ENCODE peak calls at places on chromosomes 1 and 21, in ten cellular contexts. One of them, this sample, is unnamed.

GRCh38 chr1:97202981-97203380 is 481.4 kb downstream of the PTBP2 start:
- DNase-seq in AG08395: no peak
- DNase-seq in GM06990: no peak
- DNase-seq in CD4-positive, alpha-beta memory T cell: no peak
- DNase-seq in DMS79 treated with DMSO at 0.1 percent for 48 hours: no peak
- DNase-seq in Daoy: no peak
- DNase-seq in activated CD4-positive, alpha-beta T cell treated with anti-CD3 and anti-CD28 coated beads, Interleukin-2, amount 50 U/mL, for 4 hours: no peak
- DNase-seq in stimulated activated CD4-positive, alpha-beta T cell treated with anti-CD3 and anti-CD28 coated beads, Interleukin-2, amount 100 ng/mL, for 24 hours: no peak
- DNase-seq in NCI-H187: no peak
- DNase-seq in activated CD8-positive, alpha-beta memory T cell treated with anti-CD3 and anti-CD28 coated beads, Interleukin-2, amount 50 U/mL, for 4 hours: no peak
- DNase-seq in this sample: no peak

GRCh38 chr1:30166194-30166593 is 557.2 kb downstream of the MATN1 start:
- DNase-seq in AG08395: no peak
- DNase-seq in CD4-positive, alpha-beta memory T cell: no peak
- DNase-seq in DMS79 treated with DMSO at 0.1 percent for 48 hours: no peak
- DNase-seq in GM06990: no peak
- DNase-seq in NCI-H187: no peak
- DNase-seq in Daoy: no peak
- DNase-seq in activated CD8-positive, alpha-beta memory T cell treated with anti-CD3 and anti-CD28 coated beads, Interleukin-2, amount 50 U/mL, for 4 hours: no peak
- DNase-seq in stimulated activated CD4-positive, alpha-beta T cell treated with anti-CD3 and anti-CD28 coated beads, Interleukin-2, amount 100 ng/mL, for 24 hours: no peak
- DNase-seq in activated CD4-positive, alpha-beta T cell treated with anti-CD3 and anti-CD28 coated beads, Interleukin-2, amount 50 U/mL, for 4 hours: no peak
- DNase-seq in this sample: no peak

GRCh38 chr1:21021311-21021710 is 155.4 kb downstream of the EIF4G3 start:
- DNase-seq in Daoy: no peak
- DNase-seq in GM06990: no peak
- DNase-seq in DMS79 treated with DMSO at 0.1 percent for 48 hours: no peak
- DNase-seq in NCI-H187: no peak
- DNase-seq in AG08395: no peak
- DNase-seq in stimulated activated CD4-positive, alpha-beta T cell treated with anti-CD3 and anti-CD28 coated beads, Interleukin-2, amount 100 ng/mL, for 24 hours: no peak
- DNase-seq in CD4-positive, alpha-beta memory T cell: no peak
- DNase-seq in activated CD4-positive, alpha-beta T cell treated with anti-CD3 and anti-CD28 coated beads, Interleukin-2, amount 50 U/mL, for 4 hours: no peak
- DNase-seq in activated CD8-positive, alpha-beta memory T cell treated with anti-CD3 and anti-CD28 coated beads, Interleukin-2, amount 50 U/mL, for 4 hours: no peak
- DNase-seq in this sample: no peak

GRCh38 chr1:220748091-220748934 is at the start of gene MTARC2:
- DNase-seq in activated CD8-positive, alpha-beta memory T cell treated with anti-CD3 and anti-CD28 coated beads, Interleukin-2, amount 50 U/mL, for 4 hours: no peak
- DNase-seq in Daoy: peak
- DNase-seq in CD4-positive, alpha-beta memory T cell: no peak
- DNase-seq in stimulated activated CD4-positive, alpha-beta T cell treated with anti-CD3 and anti-CD28 coated beads, Interleukin-2, amount 100 ng/mL, for 24 hours: peak
- DNase-seq in GM06990: peak
- DNase-seq in DMS79 treated with DMSO at 0.1 percent for 48 hours: peak
- DNase-seq in AG08395: peak
- DNase-seq in activated CD4-positive, alpha-beta T cell treated with anti-CD3 and anti-CD28 coated beads, Interleukin-2, amount 50 U/mL, for 4 hours: no peak
- DNase-seq in NCI-H187: no peak
- DNase-seq in this sample: no peak

GRCh38 chr21:38819051-38819718 is 13.5 kb downstream of the ETS2 start:
- DNase-seq in AG08395: no peak
- DNase-seq in DMS79 treated with DMSO at 0.1 percent for 48 hours: no peak
- DNase-seq in Daoy: no peak
- DNase-seq in GM06990: no peak
- DNase-seq in activated CD4-positive, alpha-beta T cell treated with anti-CD3 and anti-CD28 coated beads, Interleukin-2, amount 50 U/mL, for 4 hours: no peak
- DNase-seq in activated CD8-positive, alpha-beta memory T cell treated with anti-CD3 and anti-CD28 coated beads, Interleukin-2, amount 50 U/mL, for 4 hours: no peak
- DNase-seq in CD4-positive, alpha-beta memory T cell: no peak
- DNase-seq in NCI-H187: no peak
- DNase-seq in stimulated activated CD4-positive, alpha-beta T cell treated with anti-CD3 and anti-CD28 coated beads, Interleukin-2, amount 100 ng/mL, for 24 hours: no peak
- DNase-seq in this sample: no peak

GRCh38 chr1:98046031-98046641 is 125.3 kb upstream of the DPYD start:
- DNase-seq in Daoy: peak
- DNase-seq in NCI-H187: no peak
- DNase-seq in activated CD4-positive, alpha-beta T cell treated with anti-CD3 and anti-CD28 coated beads, Interleukin-2, amount 50 U/mL, for 4 hours: no peak
- DNase-seq in GM06990: no peak
- DNase-seq in stimulated activated CD4-positive, alpha-beta T cell treated with anti-CD3 and anti-CD28 coated beads, Interleukin-2, amount 100 ng/mL, for 24 hours: peak
- DNase-seq in activated CD8-positive, alpha-beta memory T cell treated with anti-CD3 and anti-CD28 coated beads, Interleukin-2, amount 50 U/mL, for 4 hours: no peak
- DNase-seq in DMS79 treated with DMSO at 0.1 percent for 48 hours: no peak
- DNase-seq in CD4-positive, alpha-beta memory T cell: peak
- DNase-seq in AG08395: peak
- DNase-seq in this sample: no peak

GRCh38 chr1:96365596-96365995 is 356.0 kb upstream of the PTBP2 start:
- DNase-seq in stimulated activated CD4-positive, alpha-beta T cell treated with anti-CD3 and anti-CD28 coated beads, Interleukin-2, amount 100 ng/mL, for 24 hours: no peak
- DNase-seq in GM06990: no peak
- DNase-seq in CD4-positive, alpha-beta memory T cell: no peak
- DNase-seq in activated CD4-positive, alpha-beta T cell treated with anti-CD3 and anti-CD28 coated beads, Interleukin-2, amount 50 U/mL, for 4 hours: no peak
- DNase-seq in AG08395: no peak
- DNase-seq in NCI-H187: no peak
- DNase-seq in Daoy: peak
- DNase-seq in activated CD8-positive, alpha-beta memory T cell treated with anti-CD3 and anti-CD28 coated beads, Interleukin-2, amount 50 U/mL, for 4 hours: no peak
- DNase-seq in DMS79 treated with DMSO at 0.1 percent for 48 hours: no peak
- DNase-seq in this sample: no peak

GRCh38 chr1:236425031-236425663 is 31.1 kb downstream of the EDARADD start:
- DNase-seq in CD4-positive, alpha-beta memory T cell: no peak
- DNase-seq in Daoy: no peak
- DNase-seq in GM06990: peak
- DNase-seq in DMS79 treated with DMSO at 0.1 percent for 48 hours: no peak
- DNase-seq in activated CD8-positive, alpha-beta memory T cell treated with anti-CD3 and anti-CD28 coated beads, Interleukin-2, amount 50 U/mL, for 4 hours: no peak
- DNase-seq in NCI-H187: no peak
- DNase-seq in activated CD4-positive, alpha-beta T cell treated with anti-CD3 and anti-CD28 coated beads, Interleukin-2, amount 50 U/mL, for 4 hours: no peak
- DNase-seq in stimulated activated CD4-positive, alpha-beta T cell treated with anti-CD3 and anti-CD28 coated beads, Interleukin-2, amount 100 ng/mL, for 24 hours: peak
- DNase-seq in AG08395: no peak
- DNase-seq in this sample: peak

GRCh38 chr1:20154306-20154831 is 15.2 kb downstream of the PLA2G2F start:
- DNase-seq in activated CD4-positive, alpha-beta T cell treated with anti-CD3 and anti-CD28 coated beads, Interleukin-2, amount 50 U/mL, for 4 hours: no peak
- DNase-seq in NCI-H187: no peak
- DNase-seq in DMS79 treated with DMSO at 0.1 percent for 48 hours: no peak
- DNase-seq in GM06990: no peak
- DNase-seq in Daoy: no peak
- DNase-seq in stimulated activated CD4-positive, alpha-beta T cell treated with anti-CD3 and anti-CD28 coated beads, Interleukin-2, amount 100 ng/mL, for 24 hours: no peak
- DNase-seq in activated CD8-positive, alpha-beta memory T cell treated with anti-CD3 and anti-CD28 coated beads, Interleukin-2, amount 50 U/mL, for 4 hours: no peak
- DNase-seq in CD4-positive, alpha-beta memory T cell: no peak
- DNase-seq in AG08395: no peak
- DNase-seq in this sample: no peak

GRCh38 chr1:23791434-23792047 is 596 bp downstream of the LYPLA2 start:
- DNase-seq in GM06990: no peak
- DNase-seq in CD4-positive, alpha-beta memory T cell: no peak
- DNase-seq in AG08395: no peak
- DNase-seq in activated CD8-positive, alpha-beta memory T cell treated with anti-CD3 and anti-CD28 coated beads, Interleukin-2, amount 50 U/mL, for 4 hours: no peak
- DNase-seq in DMS79 treated with DMSO at 0.1 percent for 48 hours: peak
- DNase-seq in activated CD4-positive, alpha-beta T cell treated with anti-CD3 and anti-CD28 coated beads, Interleukin-2, amount 50 U/mL, for 4 hours: no peak
- DNase-seq in stimulated activated CD4-positive, alpha-beta T cell treated with anti-CD3 and anti-CD28 coated beads, Interleukin-2, amount 100 ng/mL, for 24 hours: peak
- DNase-seq in Daoy: peak
- DNase-seq in NCI-H187: no peak
- DNase-seq in this sample: no peak

GRCh38 chr1:23369335-23370013 is at the start of gene ZNF436:
- DNase-seq in AG08395: peak
- DNase-seq in activated CD8-positive, alpha-beta memory T cell treated with anti-CD3 and anti-CD28 coated beads, Interleukin-2, amount 50 U/mL, for 4 hours: peak
- DNase-seq in NCI-H187: peak
- DNase-seq in stimulated activated CD4-positive, alpha-beta T cell treated with anti-CD3 and anti-CD28 coated beads, Interleukin-2, amount 100 ng/mL, for 24 hours: peak
- DNase-seq in DMS79 treated with DMSO at 0.1 percent for 48 hours: peak
- DNase-seq in GM06990: no peak
- DNase-seq in CD4-positive, alpha-beta memory T cell: peak
- DNase-seq in activated CD4-positive, alpha-beta T cell treated with anti-CD3 and anti-CD28 coated beads, Interleukin-2, amount 50 U/mL, for 4 hours: peak
- DNase-seq in Daoy: peak
- DNase-seq in this sample: no peak

GRCh38 chr1:29966526-29967045 is 730.3 kb downstream of the PTPRU start:
- DNase-seq in GM06990: no peak
- DNase-seq in AG08395: no peak
- DNase-seq in CD4-positive, alpha-beta memory T cell: no peak
- DNase-seq in DMS79 treated with DMSO at 0.1 percent for 48 hours: no peak
- DNase-seq in NCI-H187: no peak
- DNase-seq in activated CD8-positive, alpha-beta memory T cell treated with anti-CD3 and anti-CD28 coated beads, Interleukin-2, amount 50 U/mL, for 4 hours: no peak
- DNase-seq in Daoy: no peak
- DNase-seq in activated CD4-positive, alpha-beta T cell treated with anti-CD3 and anti-CD28 coated beads, Interleukin-2, amount 50 U/mL, for 4 hours: no peak
- DNase-seq in stimulated activated CD4-positive, alpha-beta T cell treated with anti-CD3 and anti-CD28 coated beads, Interleukin-2, amount 100 ng/mL, for 24 hours: no peak
- DNase-seq in this sample: no peak

GRCh38 chr21:45794040-45794439 is 150.5 kb downstream of the PCBP3 start:
- DNase-seq in stimulated activated CD4-positive, alpha-beta T cell treated with anti-CD3 and anti-CD28 coated beads, Interleukin-2, amount 100 ng/mL, for 24 hours: no peak
- DNase-seq in AG08395: no peak
- DNase-seq in CD4-positive, alpha-beta memory T cell: no peak
- DNase-seq in GM06990: no peak
- DNase-seq in activated CD4-positive, alpha-beta T cell treated with anti-CD3 and anti-CD28 coated beads, Interleukin-2, amount 50 U/mL, for 4 hours: no peak
- DNase-seq in activated CD8-positive, alpha-beta memory T cell treated with anti-CD3 and anti-CD28 coated beads, Interleukin-2, amount 50 U/mL, for 4 hours: no peak
- DNase-seq in DMS79 treated with DMSO at 0.1 percent for 48 hours: no peak
- DNase-seq in Daoy: no peak
- DNase-seq in NCI-H187: no peak
- DNase-seq in this sample: no peak

GRCh38 chr1:94244816-94245215 is 7.4 kb upstream of the ARHGAP29 start:
- DNase-seq in GM06990: no peak
- DNase-seq in activated CD8-positive, alpha-beta memory T cell treated with anti-CD3 and anti-CD28 coated beads, Interleukin-2, amount 50 U/mL, for 4 hours: no peak
- DNase-seq in CD4-positive, alpha-beta memory T cell: no peak
- DNase-seq in DMS79 treated with DMSO at 0.1 percent for 48 hours: no peak
- DNase-seq in activated CD4-positive, alpha-beta T cell treated with anti-CD3 and anti-CD28 coated beads, Interleukin-2, amount 50 U/mL, for 4 hours: no peak
- DNase-seq in AG08395: no peak
- DNase-seq in stimulated activated CD4-positive, alpha-beta T cell treated with anti-CD3 and anti-CD28 coated beads, Interleukin-2, amount 100 ng/mL, for 24 hours: no peak
- DNase-seq in Daoy: no peak
- DNase-seq in NCI-H187: no peak
- DNase-seq in this sample: no peak

GRCh38 chr1:244461254-244462071 is at the start of gene CATSPERE:
- DNase-seq in GM06990: peak
- DNase-seq in DMS79 treated with DMSO at 0.1 percent for 48 hours: peak
- DNase-seq in CD4-positive, alpha-beta memory T cell: peak
- DNase-seq in NCI-H187: peak
- DNase-seq in activated CD8-positive, alpha-beta memory T cell treated with anti-CD3 and anti-CD28 coated beads, Interleukin-2, amount 50 U/mL, for 4 hours: peak
- DNase-seq in Daoy: peak
- DNase-seq in AG08395: peak
- DNase-seq in stimulated activated CD4-positive, alpha-beta T cell treated with anti-CD3 and anti-CD28 coated beads, Interleukin-2, amount 100 ng/mL, for 24 hours: peak
- DNase-seq in activated CD4-positive, alpha-beta T cell treated with anti-CD3 and anti-CD28 coated beads, Interleukin-2, amount 50 U/mL, for 4 hours: peak
- DNase-seq in this sample: peak

GRCh38 chr1:211017066-211017691 is 116.8 kb downstream of the KCNH1 start:
- DNase-seq in NCI-H187: no peak
- DNase-seq in activated CD8-positive, alpha-beta memory T cell treated with anti-CD3 and anti-CD28 coated beads, Interleukin-2, amount 50 U/mL, for 4 hours: no peak
- DNase-seq in activated CD4-positive, alpha-beta T cell treated with anti-CD3 and anti-CD28 coated beads, Interleukin-2, amount 50 U/mL, for 4 hours: no peak
- DNase-seq in stimulated activated CD4-positive, alpha-beta T cell treated with anti-CD3 and anti-CD28 coated beads, Interleukin-2, amount 100 ng/mL, for 24 hours: no peak
- DNase-seq in AG08395: no peak
- DNase-seq in Daoy: no peak
- DNase-seq in DMS79 treated with DMSO at 0.1 percent for 48 hours: no peak
- DNase-seq in GM06990: no peak
- DNase-seq in CD4-positive, alpha-beta memory T cell: no peak
- DNase-seq in this sample: no peak

GRCh38 chr1:78483903-78484302 is 6.9 kb upstream of the PTGFR start:
- DNase-seq in CD4-positive, alpha-beta memory T cell: no peak
- DNase-seq in activated CD8-positive, alpha-beta memory T cell treated with anti-CD3 and anti-CD28 coated beads, Interleukin-2, amount 50 U/mL, for 4 hours: no peak
- DNase-seq in Daoy: peak
- DNase-seq in NCI-H187: no peak
- DNase-seq in activated CD4-positive, alpha-beta T cell treated with anti-CD3 and anti-CD28 coated beads, Interleukin-2, amount 50 U/mL, for 4 hours: no peak
- DNase-seq in stimulated activated CD4-positive, alpha-beta T cell treated with anti-CD3 and anti-CD28 coated beads, Interleukin-2, amount 100 ng/mL, for 24 hours: no peak
- DNase-seq in DMS79 treated with DMSO at 0.1 percent for 48 hours: no peak
- DNase-seq in GM06990: no peak
- DNase-seq in AG08395: peak
- DNase-seq in this sample: no peak

GRCh38 chr21:20649231-20649630 is 349.0 kb upstream of the NCAM2 start:
- DNase-seq in AG08395: no peak
- DNase-seq in DMS79 treated with DMSO at 0.1 percent for 48 hours: no peak
- DNase-seq in activated CD4-positive, alpha-beta T cell treated with anti-CD3 and anti-CD28 coated beads, Interleukin-2, amount 50 U/mL, for 4 hours: no peak
- DNase-seq in stimulated activated CD4-positive, alpha-beta T cell treated with anti-CD3 and anti-CD28 coated beads, Interleukin-2, amount 100 ng/mL, for 24 hours: no peak
- DNase-seq in NCI-H187: no peak
- DNase-seq in CD4-positive, alpha-beta memory T cell: no peak
- DNase-seq in GM06990: no peak
- DNase-seq in activated CD8-positive, alpha-beta memory T cell treated with anti-CD3 and anti-CD28 coated beads, Interleukin-2, amount 50 U/mL, for 4 hours: no peak
- DNase-seq in Daoy: no peak
- DNase-seq in this sample: no peak

GRCh38 chr1:225467193-225468020 is 39.6 kb upstream of the LBR start:
- DNase-seq in activated CD8-positive, alpha-beta memory T cell treated with anti-CD3 and anti-CD28 coated beads, Interleukin-2, amount 50 U/mL, for 4 hours: peak
- DNase-seq in Daoy: peak
- DNase-seq in CD4-positive, alpha-beta memory T cell: peak
- DNase-seq in AG08395: no peak
- DNase-seq in DMS79 treated with DMSO at 0.1 percent for 48 hours: no peak
- DNase-seq in GM06990: peak
- DNase-seq in NCI-H187: no peak
- DNase-seq in stimulated activated CD4-positive, alpha-beta T cell treated with anti-CD3 and anti-CD28 coated beads, Interleukin-2, amount 100 ng/mL, for 24 hours: peak
- DNase-seq in activated CD4-positive, alpha-beta T cell treated with anti-CD3 and anti-CD28 coated beads, Interleukin-2, amount 50 U/mL, for 4 hours: peak
- DNase-seq in this sample: peak

GRCh38 chr1:76289692-76290091 is 215.1 kb downstream of the ST6GALNAC3 start:
- DNase-seq in DMS79 treated with DMSO at 0.1 percent for 48 hours: no peak
- DNase-seq in AG08395: no peak
- DNase-seq in CD4-positive, alpha-beta memory T cell: no peak
- DNase-seq in NCI-H187: no peak
- DNase-seq in GM06990: no peak
- DNase-seq in activated CD4-positive, alpha-beta T cell treated with anti-CD3 and anti-CD28 coated beads, Interleukin-2, amount 50 U/mL, for 4 hours: no peak
- DNase-seq in Daoy: no peak
- DNase-seq in stimulated activated CD4-positive, alpha-beta T cell treated with anti-CD3 and anti-CD28 coated beads, Interleukin-2, amount 100 ng/mL, for 24 hours: peak
- DNase-seq in activated CD8-positive, alpha-beta memory T cell treated with anti-CD3 and anti-CD28 coated beads, Interleukin-2, amount 50 U/mL, for 4 hours: no peak
- DNase-seq in this sample: no peak

GRCh38 chr1:45437323-45437722 is 53.6 kb downstream of the TESK2 start:
- DNase-seq in Daoy: no peak
- DNase-seq in AG08395: no peak
- DNase-seq in activated CD8-positive, alpha-beta memory T cell treated with anti-CD3 and anti-CD28 coated beads, Interleukin-2, amount 50 U/mL, for 4 hours: no peak
- DNase-seq in GM06990: no peak
- DNase-seq in activated CD4-positive, alpha-beta T cell treated with anti-CD3 and anti-CD28 coated beads, Interleukin-2, amount 50 U/mL, for 4 hours: no peak
- DNase-seq in stimulated activated CD4-positive, alpha-beta T cell treated with anti-CD3 and anti-CD28 coated beads, Interleukin-2, amount 100 ng/mL, for 24 hours: no peak
- DNase-seq in CD4-positive, alpha-beta memory T cell: no peak
- DNase-seq in DMS79 treated with DMSO at 0.1 percent for 48 hours: no peak
- DNase-seq in NCI-H187: no peak
- DNase-seq in this sample: no peak

GRCh38 chr21:44765231-44766013 is 36.2 kb downstream of the UBE2G2 start:
- DNase-seq in stimulated activated CD4-positive, alpha-beta T cell treated with anti-CD3 and anti-CD28 coated beads, Interleukin-2, amount 100 ng/mL, for 24 hours: no peak
- DNase-seq in DMS79 treated with DMSO at 0.1 percent for 48 hours: peak
- DNase-seq in CD4-positive, alpha-beta memory T cell: peak
- DNase-seq in GM06990: no peak
- DNase-seq in NCI-H187: no peak
- DNase-seq in activated CD8-positive, alpha-beta memory T cell treated with anti-CD3 and anti-CD28 coated beads, Interleukin-2, amount 50 U/mL, for 4 hours: no peak
- DNase-seq in AG08395: no peak
- DNase-seq in activated CD4-positive, alpha-beta T cell treated with anti-CD3 and anti-CD28 coated beads, Interleukin-2, amount 50 U/mL, for 4 hours: no peak
- DNase-seq in Daoy: peak
- DNase-seq in this sample: no peak

GRCh38 chr21:45982758-45983731 is 1.5 kb downstream of the COL6A1 start:
- DNase-seq in AG08395: no peak
- DNase-seq in DMS79 treated with DMSO at 0.1 percent for 48 hours: no peak
- DNase-seq in NCI-H187: no peak
- DNase-seq in CD4-positive, alpha-beta memory T cell: no peak
- DNase-seq in GM06990: no peak
- DNase-seq in Daoy: no peak
- DNase-seq in activated CD4-positive, alpha-beta T cell treated with anti-CD3 and anti-CD28 coated beads, Interleukin-2, amount 50 U/mL, for 4 hours: no peak
- DNase-seq in stimulated activated CD4-positive, alpha-beta T cell treated with anti-CD3 and anti-CD28 coated beads, Interleukin-2, amount 100 ng/mL, for 24 hours: no peak
- DNase-seq in activated CD8-positive, alpha-beta memory T cell treated with anti-CD3 and anti-CD28 coated beads, Interleukin-2, amount 50 U/mL, for 4 hours: peak
- DNase-seq in this sample: no peak

GRCh38 chr1:155514582-155515187 is 47.9 kb downstream of the ASH1L start:
- DNase-seq in DMS79 treated with DMSO at 0.1 percent for 48 hours: no peak
- DNase-seq in CD4-positive, alpha-beta memory T cell: peak
- DNase-seq in stimulated activated CD4-positive, alpha-beta T cell treated with anti-CD3 and anti-CD28 coated beads, Interleukin-2, amount 100 ng/mL, for 24 hours: no peak
- DNase-seq in NCI-H187: no peak
- DNase-seq in activated CD8-positive, alpha-beta memory T cell treated with anti-CD3 and anti-CD28 coated beads, Interleukin-2, amount 50 U/mL, for 4 hours: no peak
- DNase-seq in GM06990: no peak
- DNase-seq in AG08395: no peak
- DNase-seq in activated CD4-positive, alpha-beta T cell treated with anti-CD3 and anti-CD28 coated beads, Interleukin-2, amount 50 U/mL, for 4 hours: no peak
- DNase-seq in Daoy: no peak
- DNase-seq in this sample: no peak

GRCh38 chr21:29194342-29194741 is 63.9 kb downstream of the MAP3K7CL start:
- DNase-seq in AG08395: no peak
- DNase-seq in GM06990: no peak
- DNase-seq in Daoy: no peak
- DNase-seq in stimulated activated CD4-positive, alpha-beta T cell treated with anti-CD3 and anti-CD28 coated beads, Interleukin-2, amount 100 ng/mL, for 24 hours: no peak
- DNase-seq in activated CD4-positive, alpha-beta T cell treated with anti-CD3 and anti-CD28 coated beads, Interleukin-2, amount 50 U/mL, for 4 hours: no peak
- DNase-seq in CD4-positive, alpha-beta memory T cell: no peak
- DNase-seq in activated CD8-positive, alpha-beta memory T cell treated with anti-CD3 and anti-CD28 coated beads, Interleukin-2, amount 50 U/mL, for 4 hours: no peak
- DNase-seq in NCI-H187: no peak
- DNase-seq in DMS79 treated with DMSO at 0.1 percent for 48 hours: no peak
- DNase-seq in this sample: no peak

GRCh38 chr1:168917309-168917708 is 188.3 kb upstream of the DPT start:
- DNase-seq in stimulated activated CD4-positive, alpha-beta T cell treated with anti-CD3 and anti-CD28 coated beads, Interleukin-2, amount 100 ng/mL, for 24 hours: no peak
- DNase-seq in NCI-H187: no peak
- DNase-seq in activated CD4-positive, alpha-beta T cell treated with anti-CD3 and anti-CD28 coated beads, Interleukin-2, amount 50 U/mL, for 4 hours: no peak
- DNase-seq in Daoy: no peak
- DNase-seq in CD4-positive, alpha-beta memory T cell: no peak
- DNase-seq in AG08395: no peak
- DNase-seq in DMS79 treated with DMSO at 0.1 percent for 48 hours: no peak
- DNase-seq in GM06990: no peak
- DNase-seq in activated CD8-positive, alpha-beta memory T cell treated with anti-CD3 and anti-CD28 coated beads, Interleukin-2, amount 50 U/mL, for 4 hours: no peak
- DNase-seq in this sample: no peak

GRCh38 chr1:75171876-75172275 is 37.7 kb downstream of the LHX8 start:
- DNase-seq in activated CD8-positive, alpha-beta memory T cell treated with anti-CD3 and anti-CD28 coated beads, Interleukin-2, amount 50 U/mL, for 4 hours: no peak
- DNase-seq in activated CD4-positive, alpha-beta T cell treated with anti-CD3 and anti-CD28 coated beads, Interleukin-2, amount 50 U/mL, for 4 hours: no peak
- DNase-seq in DMS79 treated with DMSO at 0.1 percent for 48 hours: no peak
- DNase-seq in GM06990: no peak
- DNase-seq in stimulated activated CD4-positive, alpha-beta T cell treated with anti-CD3 and anti-CD28 coated beads, Interleukin-2, amount 100 ng/mL, for 24 hours: no peak
- DNase-seq in CD4-positive, alpha-beta memory T cell: no peak
- DNase-seq in Daoy: no peak
- DNase-seq in NCI-H187: no peak
- DNase-seq in AG08395: no peak
- DNase-seq in this sample: no peak

GRCh38 chr1:220426989-220427388 is 100.9 kb upstream of the MARK1 start:
- DNase-seq in DMS79 treated with DMSO at 0.1 percent for 48 hours: no peak
- DNase-seq in stimulated activated CD4-positive, alpha-beta T cell treated with anti-CD3 and anti-CD28 coated beads, Interleukin-2, amount 100 ng/mL, for 24 hours: no peak
- DNase-seq in Daoy: peak
- DNase-seq in NCI-H187: no peak
- DNase-seq in AG08395: no peak
- DNase-seq in activated CD4-positive, alpha-beta T cell treated with anti-CD3 and anti-CD28 coated beads, Interleukin-2, amount 50 U/mL, for 4 hours: no peak
- DNase-seq in activated CD8-positive, alpha-beta memory T cell treated with anti-CD3 and anti-CD28 coated beads, Interleukin-2, amount 50 U/mL, for 4 hours: no peak
- DNase-seq in CD4-positive, alpha-beta memory T cell: no peak
- DNase-seq in GM06990: no peak
- DNase-seq in this sample: no peak